ENCODE peak calls at places on chromosomes 1 and 21, in four cellular contexts. Q is lung, O is astrocyte of the cerebellum, R is pancreas. G is an unnamed sample.

GRCh38 chr1:106072909-106073600 is 983.4 kb upstream of the PRMT6 start:
- DNase-seq in Q (no peak), O (no peak), R (no peak), G (no peak)

GRCh38 chr1:85607126-85607912 is 26.8 kb downstream of the CCN1 start:
- DNase-seq in Q (no peak), O (peak; percentile 100), R (no peak), G (peak; percentile 99)

GRCh38 chr21:42041711-42042110 is 29.4 kb upstream of the UMODL1 start:
- DNase-seq in Q (no peak), O (no peak), R (peak; percentile 39), G (no peak)

GRCh38 chr1:20636785-20637347 is 3.6 kb downstream of the PINK1 start:
- DNase-seq in Q (no peak), O (no peak), R (no peak), G (no peak)

GRCh38 chr1:172380441-172381244 is 39.8 kb upstream of the C1orf105 start:
- DNase-seq in Q (no peak), O (no peak), R (no peak), G (no peak)

GRCh38 chr1:35557118-35557610 is at the start of gene KIAA0319L:
- DNase-seq in Q (peak; percentile 91), O (no peak), R (peak; percentile 90), G (no peak)

GRCh38 chr1:75136158-75136815 is 2.1 kb downstream of the LHX8 start:
- DNase-seq in Q (no peak), O (no peak), R (peak; percentile 68), G (no peak)

GRCh38 chr1:21935393-21935804 is 1.7 kb downstream of the HSPG2 start:
- DNase-seq in Q (no peak), O (no peak), R (no peak), G (no peak)

GRCh38 chr21:34935452-34935851 is 113.7 kb downstream of the RUNX1 start:
- DNase-seq in Q (no peak), O (no peak), R (no peak), G (no peak)

GRCh38 chr1:207102659-207103058 is 1.4 kb upstream of the C4BPA start:
- DNase-seq in Q (no peak), O (no peak), R (no peak), G (no peak)

GRCh38 chr1:172254521-172255222 is 165.8 kb upstream of the C1orf105 start:
- DNase-seq in Q (no peak), O (peak; percentile 83), R (no peak), G (peak; percentile 83)

GRCh38 chr1:244863491-244864252 is 671 bp downstream of the HNRNPU start:
- DNase-seq in Q (peak; percentile 44), O (no peak), R (peak; percentile 72), G (no peak)

GRCh38 chr1:66478116-66478515 is 55.8 kb upstream of the SGIP1 start:
- DNase-seq in Q (no peak), O (no peak), R (no peak), G (peak; percentile 79)

GRCh38 chr1:63255153-63255552 is 67.2 kb upstream of the FOXD3 start:
- DNase-seq in Q (no peak), O (no peak), R (no peak), G (no peak)

GRCh38 chr1:86504130-86504479 is 35.4 kb downstream of the CLCA1 start:
- DNase-seq in Q (peak; percentile 40), O (no peak), R (no peak), G (no peak)

GRCh38 chr1:181089777-181090505 is 1.4 kb downstream of the IER5 start:
- DNase-seq in Q (peak; percentile 75), O (no peak), R (peak; percentile 82), G (no peak)

GRCh38 chr1:10031461-10031860 is 1.3 kb upstream of the UBE4B start:
- DNase-seq in Q (no peak), O (no peak), R (no peak), G (no peak)

GRCh38 chr1:183270541-183271141 is 84.6 kb downstream of the LAMC2 start:
- DNase-seq in Q (no peak), O (peak; percentile 78), R (no peak), G (peak; percentile 88)

GRCh38 chr1:20255666-20256065 is 35.0 kb upstream of the VWA5B1 start:
- DNase-seq in Q (no peak), O (peak; percentile 32), R (no peak), G (no peak)

GRCh38 chr1:54287821-54288220 is 87.9 kb downstream of the MRPL37 start:
- DNase-seq in Q (no peak), O (no peak), R (no peak), G (no peak)

GRCh38 chr1:224264321-224264720 is 65.7 kb downstream of the NVL start:
- DNase-seq in Q (no peak), O (no peak), R (no peak), G (no peak)

GRCh38 chr1:224271106-224271505 is 58.9 kb downstream of the NVL start:
- DNase-seq in Q (no peak), O (no peak), R (no peak), G (no peak)

GRCh38 chr1:224266105-224266935 is 63.7 kb downstream of the NVL start:
- DNase-seq in Q (no peak), O (no peak), R (no peak), G (no peak)

GRCh38 chr1:224262373-224263054 is 67.5 kb downstream of the NVL start:
- DNase-seq in Q (no peak), O (no peak), R (no peak), G (no peak)

DNA sequence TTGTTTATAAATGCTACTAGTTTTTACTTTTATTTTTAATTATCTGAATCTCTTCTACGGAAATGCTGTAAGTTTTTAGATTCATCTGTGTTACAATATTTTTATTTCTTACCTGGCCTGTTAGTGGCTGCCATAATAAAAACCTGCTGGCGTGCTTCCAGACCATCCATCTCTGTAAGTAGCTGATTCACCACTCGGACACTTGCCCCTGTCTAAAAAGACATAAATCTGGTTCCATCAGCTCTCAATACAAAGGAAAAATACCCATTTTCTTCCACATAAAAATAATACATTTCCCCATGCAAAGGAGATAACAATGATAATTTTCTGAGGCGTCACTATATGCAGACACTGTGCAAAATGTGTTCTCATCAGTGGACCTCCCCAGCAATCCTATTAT is 62.0 kb downstream of the NVL start:
- DNase-seq in Q (no peak), O (no peak), R (no peak), G (no peak)
- TF ChIP-seq CTCF in Q (no peak), O (no peak), R (no peak), G (no peak)

GRCh38 chr1:32239790-32240139 is 7.3 kb upstream of the FAM167B start:
- DNase-seq in Q (no peak), O (no peak), R (peak; percentile 68), G (no peak)
- H3K4me3 ChIP-seq in Q (no peak overlapping the region), O (peak overlapping the region; percentile 40), R (peak overlapping the region; percentile 63), G (peak overlapping the region; percentile 59)

GRCh38 chr1:26863677-26864060 is 720 bp downstream of the SFN start:
- DNase-seq in Q (no peak), O (no peak), R (no peak), G (no peak)

GRCh38 chr1:26861889-26862371 is 1.0 kb upstream of the SFN start:
- DNase-seq in Q (peak; percentile 45), O (no peak), R (no peak), G (no peak)

GRCh38 chr1:26858891-26859630 is 3.9 kb upstream of the SFN start:
- DNase-seq in Q (no peak), O (no peak), R (no peak), G (no peak)

GRCh38 chr1:26862781-26863676 is at the start of gene SFN:
- DNase-seq in Q (peak; percentile 87), O (no peak), R (peak; percentile 83), G (no peak)

DNA sequence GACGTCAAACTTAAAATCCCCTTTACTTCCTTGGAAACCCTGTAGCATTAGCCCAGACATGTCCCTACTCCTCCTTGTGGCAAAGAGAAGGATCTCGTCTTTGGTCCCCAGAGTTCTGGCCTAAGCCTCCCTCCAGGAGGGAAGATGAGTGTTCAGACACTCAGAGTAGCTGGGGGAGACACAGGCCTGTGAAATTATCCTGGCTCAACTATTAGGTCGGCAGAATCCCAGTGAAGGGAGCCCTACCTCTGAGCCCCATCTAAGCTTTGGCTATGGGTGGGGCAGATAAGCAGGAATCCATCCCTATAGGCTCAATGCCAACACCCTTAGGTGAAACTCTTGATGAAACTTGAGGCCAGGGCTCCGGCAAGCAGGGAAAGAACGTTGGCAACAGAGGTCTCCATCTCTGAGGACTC is 1.7 kb upstream of the SFN start:
- DNase-seq in Q (no peak), O (no peak), R (no peak), G (no peak)
- TF ChIP-seq CTCF in Q (no peak), O (peak; percentile 34), R (no peak), G (peak; percentile 50)

GRCh38 chr1:94621392-94621791 is 79.8 kb upstream of the F3 start:
- DNase-seq in Q (no peak), O (no peak), R (peak; percentile 75), G (no peak)

GRCh38 chr1:94621802-94622201 is 80.2 kb upstream of the F3 start:
- DNase-seq in Q (no peak), O (no peak), R (no peak), G (no peak)

GRCh38 chr1:94622757-94623156 is 81.2 kb upstream of the F3 start:
- DNase-seq in Q (no peak), O (no peak), R (no peak), G (no peak)

GRCh38 chr1:94620345-94621031 is 78.9 kb upstream of the F3 start:
- DNase-seq in Q (no peak), O (no peak), R (no peak), G (no peak)

GRCh38 chr1:94623560-94624148 is 82.1 kb upstream of the F3 start:
- DNase-seq in Q (no peak), O (peak; percentile 68), R (no peak), G (no peak)
- H3K4me3 ChIP-seq in Q (no peak overlapping the region), O (no peak overlapping the region), R (no peak overlapping the region), G (no peak overlapping the region)

GRCh38 chr1:117967472-117967871 is 37.9 kb downstream of the WDR3 start:
- DNase-seq in Q (no peak), O (peak; percentile 78), R (no peak), G (no peak)
- TF ChIP-seq CTCF in Q (no peak), O (peak; percentile 51), R (no peak), G (peak; percentile 40)

GRCh38 chr1:235325854-235326253 is 2.1 kb downstream of the ARID4B start:
- DNase-seq in Q (no peak), O (no peak), R (no peak), G (no peak)
- H3K4me3 ChIP-seq in Q (no peak overlapping the region), O (peak overlapping the region; percentile 91), R (no peak overlapping the region), G (peak overlapping the region; percentile 94)

GRCh38 chr21:26961704-26962103 is 5.2 kb downstream of the ADAMTS5 start:
- DNase-seq in Q (no peak), O (no peak), R (no peak), G (no peak)
- TF ChIP-seq CTCF in Q (no peak), O (peak; percentile 5), R (peak; percentile 9), G (no peak)